ENCODE peak calls at places on chromosomes 16 and 17, in seven cellular contexts. One of them, this sample, is unnamed.

GRCh38 chr17:21689604-21690003 is 2.7 kb upstream of the KCNJ18 start:
- DNase-seq in thoracic aorta: peak
- DNase-seq in colonic mucosa: no peak
- DNase-seq in cardiac muscle cell: peak
- DNase-seq in cardiac fibroblast: peak
- DNase-seq in A549: peak
- DNase-seq in HepG2: no peak
- DNase-seq in this sample: no peak

GRCh38 chr16:19935696-19936095 is 51.0 kb upstream of the GPRC5B start:
- DNase-seq in cardiac muscle cell: peak
- DNase-seq in colonic mucosa: no peak
- DNase-seq in HepG2: no peak
- DNase-seq in A549: no peak
- DNase-seq in cardiac fibroblast: no peak
- DNase-seq in thoracic aorta: no peak
- DNase-seq in this sample: no peak

GRCh38 chr16:28604186-28604565 is 5.7 kb downstream of the SULT1A1 start:
- DNase-seq in HepG2: no peak
- DNase-seq in cardiac muscle cell: no peak
- DNase-seq in cardiac fibroblast: no peak
- DNase-seq in colonic mucosa: no peak
- DNase-seq in thoracic aorta: no peak
- DNase-seq in A549: no peak
- DNase-seq in this sample: no peak

GRCh38 chr17:58352843-58353719 is 1.1 kb upstream of the SUPT4H1 start:
- DNase-seq in thoracic aorta: no peak
- DNase-seq in HepG2: no peak
- DNase-seq in A549: no peak
- DNase-seq in cardiac fibroblast: peak
- DNase-seq in cardiac muscle cell: peak
- DNase-seq in colonic mucosa: no peak
- DNase-seq in this sample: no peak

GRCh38 chr17:75412455-75413317 is 7.2 kb upstream of the GRB2 start:
- DNase-seq in colonic mucosa: peak
- DNase-seq in cardiac fibroblast: peak
- DNase-seq in thoracic aorta: no peak
- DNase-seq in A549: peak
- DNase-seq in HepG2: peak
- DNase-seq in cardiac muscle cell: peak
- DNase-seq in this sample: no peak

GRCh38 chr17:80307994-80308671 is 47.5 kb downstream of the RNF213 start:
- DNase-seq in cardiac fibroblast: no peak
- DNase-seq in HepG2: no peak
- DNase-seq in cardiac muscle cell: no peak
- DNase-seq in thoracic aorta: no peak
- DNase-seq in colonic mucosa: no peak
- DNase-seq in A549: no peak
- DNase-seq in this sample: no peak

GRCh38 chr16:70688266-70688742 is 2.5 kb upstream of the MTSS2 start:
- DNase-seq in cardiac muscle cell: peak
- DNase-seq in colonic mucosa: peak
- DNase-seq in thoracic aorta: no peak
- DNase-seq in HepG2: no peak
- DNase-seq in A549: no peak
- DNase-seq in cardiac fibroblast: peak
- DNase-seq in this sample: no peak

GRCh38 chr17:80261159-80261894 is 675 bp downstream of the RNF213 start:
- DNase-seq in A549: peak
- DNase-seq in HepG2: peak
- DNase-seq in colonic mucosa: peak
- DNase-seq in cardiac fibroblast: peak
- DNase-seq in cardiac muscle cell: peak
- DNase-seq in thoracic aorta: no peak
- DNase-seq in this sample: no peak

GRCh38 chr17:36786867-36787266 is 150.4 kb upstream of the LHX1 start:
- DNase-seq in thoracic aorta: no peak
- DNase-seq in colonic mucosa: no peak
- DNase-seq in cardiac fibroblast: no peak
- DNase-seq in cardiac muscle cell: no peak
- DNase-seq in HepG2: no peak
- DNase-seq in A549: no peak
- DNase-seq in this sample: no peak

GRCh38 chr16:25038239-25038954 is 23.2 kb upstream of the ARHGAP17 start:
- DNase-seq in cardiac muscle cell: no peak
- DNase-seq in A549: no peak
- DNase-seq in colonic mucosa: no peak
- DNase-seq in HepG2: no peak
- DNase-seq in thoracic aorta: no peak
- DNase-seq in cardiac fibroblast: no peak
- DNase-seq in this sample: no peak

GRCh38 chr17:76997981-76998531 is 129.9 kb downstream of the MGAT5B start:
- DNase-seq in colonic mucosa: no peak
- DNase-seq in thoracic aorta: no peak
- DNase-seq in A549: no peak
- DNase-seq in cardiac fibroblast: no peak
- DNase-seq in cardiac muscle cell: no peak
- DNase-seq in HepG2: no peak
- DNase-seq in this sample: no peak

GRCh38 chr17:68759343-68760140 is 158.4 kb upstream of the FAM20A start:
- DNase-seq in HepG2: peak
- DNase-seq in cardiac muscle cell: peak
- DNase-seq in thoracic aorta: peak
- DNase-seq in colonic mucosa: peak
- DNase-seq in cardiac fibroblast: peak
- DNase-seq in A549: peak
- DNase-seq in this sample: peak

GRCh38 chr16:27366687-27367462 is 35.1 kb upstream of the IL21R start:
- DNase-seq in cardiac muscle cell: peak
- DNase-seq in HepG2: no peak
- DNase-seq in colonic mucosa: no peak
- DNase-seq in A549: no peak
- DNase-seq in cardiac fibroblast: peak
- DNase-seq in thoracic aorta: no peak
- DNase-seq in this sample: no peak

GRCh38 chr17:19569785-19570496 is 36.3 kb downstream of the SLC47A1 start:
- DNase-seq in thoracic aorta: no peak
- DNase-seq in cardiac fibroblast: no peak
- DNase-seq in A549: no peak
- DNase-seq in cardiac muscle cell: no peak
- DNase-seq in HepG2: no peak
- DNase-seq in colonic mucosa: peak
- DNase-seq in this sample: no peak

DNA sequence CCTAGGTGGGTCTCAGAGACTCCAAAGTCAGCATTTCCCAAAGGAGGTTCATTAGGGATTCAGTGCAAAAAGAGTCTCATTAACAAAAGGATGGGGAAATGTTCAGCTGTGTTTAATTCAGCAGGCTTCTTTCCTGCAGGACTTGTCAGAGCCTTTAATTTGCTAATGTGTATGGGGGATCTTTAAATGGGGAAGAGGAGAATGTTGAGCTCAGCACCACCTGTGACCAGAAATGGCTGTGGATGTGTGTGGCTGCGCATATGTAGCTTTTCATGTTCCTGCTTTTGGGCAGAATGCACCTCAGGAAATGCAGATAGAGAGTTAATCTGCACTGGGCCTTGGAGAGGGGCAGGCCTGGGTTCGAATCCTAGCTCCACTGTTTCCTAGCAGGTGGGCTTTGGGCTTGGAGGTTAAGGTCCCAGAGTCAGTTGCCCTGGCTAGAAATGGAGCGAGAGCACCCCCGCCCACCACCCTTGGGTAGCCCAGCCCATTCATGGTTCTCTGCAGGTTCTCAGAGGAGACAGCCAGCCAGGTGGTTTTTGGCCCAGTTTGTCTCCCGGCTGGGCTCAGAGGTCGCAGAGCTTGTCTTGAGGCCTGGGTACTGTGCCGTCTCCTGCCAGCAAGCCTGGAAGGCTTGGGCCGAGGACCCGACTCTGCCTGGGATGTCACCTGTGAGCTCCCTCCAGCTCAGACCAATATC is 9.2 kb downstream of the ADCY7 start:
- DNase-seq in A549: no peak
- DNase-seq in cardiac fibroblast: no peak
- DNase-seq in HepG2: no peak
- DNase-seq in colonic mucosa: no peak
- DNase-seq in thoracic aorta: no peak
- DNase-seq in cardiac muscle cell: no peak
- DNase-seq in this sample: no peak
- H3K4me3 ChIP-seq in A549: no peak
- H3K4me3 ChIP-seq in cardiac fibroblast: no peak
- H3K4me3 ChIP-seq in HepG2: no peak
- H3K4me3 ChIP-seq in colonic mucosa: no peak
- H3K4me3 ChIP-seq in thoracic aorta: peak
- H3K4me3 ChIP-seq in cardiac muscle cell: no peak
- H3K4me3 ChIP-seq in this sample: no peak

DNA sequence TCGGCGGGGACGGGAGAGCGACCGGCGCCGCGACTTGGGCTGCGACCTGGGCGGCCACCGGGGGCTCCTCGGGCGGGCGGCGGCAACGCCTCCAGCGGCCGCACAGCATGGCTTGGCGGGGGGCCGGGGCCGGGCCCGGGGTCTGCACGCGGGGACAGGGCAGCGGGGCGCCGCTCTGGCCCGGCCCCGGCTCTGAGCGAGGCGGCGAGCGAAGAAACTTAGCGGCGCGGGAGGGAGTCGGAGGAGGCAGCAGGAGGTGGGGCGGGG is at the start of gene PLCD3:
- DNase-seq in cardiac fibroblast: no peak
- DNase-seq in cardiac muscle cell: no peak
- DNase-seq in HepG2: no peak
- DNase-seq in A549: no peak
- DNase-seq in thoracic aorta: no peak
- DNase-seq in colonic mucosa: no peak
- DNase-seq in this sample: no peak
- TF ChIP-seq CTCF in cardiac fibroblast: no peak
- TF ChIP-seq CTCF in cardiac muscle cell: no peak
- TF ChIP-seq CTCF in HepG2: no peak
- TF ChIP-seq CTCF in A549: no peak
- TF ChIP-seq CTCF in thoracic aorta: no peak
- TF ChIP-seq CTCF in colonic mucosa: no peak
- TF ChIP-seq CTCF in this sample: no peak

GRCh38 chr17:976316-976715 is 3.3 kb downstream of the NXN start:
- DNase-seq in colonic mucosa: no peak
- DNase-seq in cardiac muscle cell: no peak
- DNase-seq in thoracic aorta: no peak
- DNase-seq in A549: no peak
- DNase-seq in cardiac fibroblast: no peak
- DNase-seq in HepG2: no peak
- DNase-seq in this sample: no peak
- H3K4me3 ChIP-seq in colonic mucosa: no peak
- H3K4me3 ChIP-seq in cardiac muscle cell: no peak
- H3K4me3 ChIP-seq in thoracic aorta: no peak
- H3K4me3 ChIP-seq in A549: no peak
- H3K4me3 ChIP-seq in cardiac fibroblast: no peak
- H3K4me3 ChIP-seq in HepG2: no peak
- H3K4me3 ChIP-seq in this sample: no peak

GRCh38 chr17:34443832-34444469 is 80.9 kb upstream of the CCL1 start:
- DNase-seq in A549: peak
- DNase-seq in colonic mucosa: no peak
- DNase-seq in cardiac muscle cell: no peak
- DNase-seq in cardiac fibroblast: no peak
- DNase-seq in thoracic aorta: no peak
- DNase-seq in HepG2: peak
- DNase-seq in this sample: no peak
- TF ChIP-seq CTCF in A549: peak
- TF ChIP-seq CTCF in colonic mucosa: no peak
- TF ChIP-seq CTCF in cardiac muscle cell: no peak
- TF ChIP-seq CTCF in cardiac fibroblast: no peak
- TF ChIP-seq CTCF in thoracic aorta: no peak
- TF ChIP-seq CTCF in HepG2: peak
- TF ChIP-seq CTCF in this sample: peak